ENCODE peak calls at places on chromosomes 11 and 22, in five cellular contexts. S is GM13977, V is osteocyte, U is NCI-H2081 treated with DMSO at 0.1 percent for 48 hours, X is AG04450. Y is an unnamed sample.

GRCh38 chr11:129639300-129639699 is 176.3 kb upstream of the TMEM45B start:
- DNase-seq in U (no peak), S (no peak), V (no peak), X (peak), Y (no peak)

GRCh38 chr11:96113100-96113710 is 189.3 kb upstream of the MTMR2 start:
- DNase-seq in S (no peak), U (no peak), V (no peak), X (no peak), Y (no peak)

GRCh38 chr22:47781024-47781423 is 1018.6 kb downstream of the TBC1D22A start:
- DNase-seq in X (no peak), S (no peak), V (no peak), U (no peak), Y (no peak)

GRCh38 chr11:3203221-3204043 is 15.2 kb downstream of the MRGPRG start:
- DNase-seq in U (no peak), V (no peak), S (no peak), X (no peak), Y (no peak)

GRCh38 chr22:23236440-23237139 is 56.3 kb downstream of the BCR start:
- DNase-seq in X (no peak), S (no peak), V (no peak), U (no peak), Y (no peak)

GRCh38 chr11:115654792-115655191 is 150.6 kb upstream of the CADM1 start:
- DNase-seq in U (no peak), V (no peak), X (no peak), S (no peak), Y (no peak)

GRCh38 chr22:28582806-28583205 is 96.8 kb downstream of the TTC28 start:
- DNase-seq in V (no peak), X (peak), U (no peak), S (no peak), Y (no peak)

GRCh38 chr11:86869966-86870570 is 69.7 kb downstream of the PRSS23 start:
- DNase-seq in U (no peak), V (no peak), S (peak), X (peak), Y (peak)

GRCh38 chr22:20762233-20762796 is 11.6 kb upstream of the SERPIND1 start:
- DNase-seq in S (no peak), U (no peak), V (no peak), X (no peak), Y (no peak)

GRCh38 chr11:46239801-46240061 is 37.7 kb upstream of the CREB3L1 start:
- DNase-seq in U (no peak), X (no peak), V (no peak), S (no peak), Y (no peak)

GRCh38 chr11:19648321-19648720 is 64.3 kb upstream of the NAV2 start:
- DNase-seq in U (no peak), X (no peak), S (no peak), V (no peak), Y (no peak)

GRCh38 chr11:5737091-5737490 is 843 bp downstream of the OR56B1 start:
- DNase-seq in X (peak), U (no peak), V (no peak), S (no peak), Y (no peak)

GRCh38 chr11:16111690-16112089 is 244.7 kb downstream of the SOX6 start:
- DNase-seq in X (no peak), S (no peak), U (no peak), V (no peak), Y (no peak)

GRCh38 chr11:92211576-92212167 is 12.9 kb upstream of the FAT3 start:
- DNase-seq in U (no peak), V (no peak), X (peak), S (no peak), Y (no peak)

GRCh38 chr11:10762185-10762584 is 11.1 kb downstream of the CTR9 start:
- DNase-seq in X (no peak), V (no peak), S (peak), U (no peak), Y (no peak)

GRCh38 chr11:31606893-31607292 is 97.3 kb downstream of the ELP4 start:
- DNase-seq in V (no peak), U (no peak), S (no peak), X (no peak), Y (no peak)

GRCh38 chr11:120908521-120909181 is 115.3 kb upstream of the TBCEL start:
- DNase-seq in U (no peak), V (no peak), X (no peak), S (no peak), Y (no peak)

GRCh38 chr11:95795627-95796308 is 5.5 kb downstream of the CEP57 start:
- DNase-seq in X (no peak), V (no peak), U (peak), S (no peak), Y (no peak)

GRCh38 chr11:1199689-1200610 is 22.9 kb upstream of the MUC5B start:
- DNase-seq in X (no peak), S (no peak), V (peak), U (no peak), Y (no peak)

GRCh38 chr22:46592390-46592872 is 27.8 kb upstream of the GRAMD4 start:
- DNase-seq in V (no peak), U (no peak), X (peak), S (peak), Y (no peak)

GRCh38 chr11:95108671-95109551 is 19.3 kb downstream of the ENDOD1 start:
- DNase-seq in X (no peak), U (no peak), S (no peak), V (no peak), Y (no peak)

GRCh38 chr11:45885274-45885920 is at the start of gene MAPK8IP1:
- DNase-seq in X (no peak), V (no peak), S (peak), U (no peak), Y (no peak)

GRCh38 chr11:1228921-1229451 is 6.1 kb downstream of the MUC5B start:
- DNase-seq in S (no peak), V (no peak), X (no peak), U (no peak), Y (no peak)

GRCh38 chr11:68659158-68659921 is 25.0 kb upstream of the GAL start:
- DNase-seq in V (peak), X (peak), S (no peak), U (peak), Y (peak)